ENCODE peak calls at places on chromosomes 5 and 9, in four cellular contexts. X is NCI-H446 treated with DMSO at 0.1 percent for 48 hours; L is stimulated activated CD4-positive, alpha-beta T cell treated with anti-CD3 and anti-CD28 coated beads, Interleukin-4, amount 100 ng/mL, for 48 hours; S is CD8-positive, alpha-beta memory T cell. C is an unnamed sample.

GRCh38 chr5:57824047-57824446 is 341.4 kb upstream of the ACTBL2 start:
- DNase-seq in L (no peak), S (no peak), X (no peak), C (no peak)

GRCh38 chr5:92836861-92837755 is 743.9 kb downstream of the NR2F1-AS1 start:
- DNase-seq in S (no peak), L (no peak), X (no peak), C (no peak)

GRCh38 chr9:38094165-38094564 is 25.1 kb upstream of the SHB start:
- DNase-seq in X (no peak), L (no peak), S (no peak), C (no peak)

GRCh38 chr5:83034552-83035181 is 42.5 kb downstream of the TMEM167A start:
- DNase-seq in L (no peak), X (no peak), S (no peak), C (no peak)

GRCh38 chr5:58149345-58149744 is 310.5 kb downstream of the PLK2 start:
- DNase-seq in X (no peak), L (no peak), S (no peak), C (no peak)

GRCh38 chr5:128216860-128217531 is 133.4 kb downstream of the SLC12A2 start:
- DNase-seq in X (peak; percentile 12), S (no peak), L (no peak), C (no peak)

GRCh38 chr5:74895906-74896305 is 29.7 kb upstream of the FAM169A start:
- DNase-seq in X (peak; percentile 98), L (no peak), S (no peak), C (peak; percentile 85)

GRCh38 chr5:173236531-173237501 is 1.8 kb upstream of the NKX2-5 start:
- DNase-seq in X (no peak), S (no peak), L (no peak), C (no peak)

GRCh38 chr5:1807479-1808185 is 6.4 kb downstream of the NDUFS6 start:
- DNase-seq in L (no peak), S (no peak), X (no peak), C (no peak)

GRCh38 chr5:126754609-126755008 is 22.3 kb upstream of the LMNB1 start:
- DNase-seq in L (no peak), S (no peak), X (no peak), C (no peak)

GRCh38 chr5:114449836-114450515 is 88.1 kb downstream of the KCNN2 start:
- DNase-seq in L (peak; percentile 19), S (no peak), X (peak; percentile 81), C (peak; percentile 18)

GRCh38 chr9:137310190-137311052 is 8.3 kb upstream of the NRARP start:
- DNase-seq in L (no peak), S (no peak), X (no peak), C (no peak)

GRCh38 chr5:149541893-149542292 is 9.3 kb downstream of the CSNK1A1 start:
- DNase-seq in S (no peak), L (no peak), X (no peak), C (no peak)

GRCh38 chr5:145863005-145863404 is 9.8 kb downstream of the GRXCR2 start:
- DNase-seq in L (no peak), S (no peak), X (no peak), C (no peak)

GRCh38 chr5:95808686-95809413 is 13.7 kb downstream of the GLRX start:
- DNase-seq in X (no peak), L (peak; percentile 53), S (peak; percentile 76), C (no peak)

GRCh38 chr9:99211746-99212145 is 10.0 kb downstream of the ALG2 start:
- DNase-seq in S (no peak), X (no peak), L (no peak), C (no peak)

GRCh38 chr5:65101706-65102105 is 333.0 kb downstream of the CWC27 start:
- DNase-seq in S (no peak), X (no peak), L (no peak), C (no peak)

GRCh38 chr9:123586140-123586735 is 230.2 kb downstream of the CRB2 start:
- DNase-seq in S (no peak), L (no peak), X (no peak), C (no peak)

GRCh38 chr9:16139781-16140180 is 586.9 kb downstream of the CCDC171 start:
- DNase-seq in S (no peak), X (no peak), L (no peak), C (no peak)

GRCh38 chr5:41109186-41109585 is 38.0 kb upstream of the MROH2B start:
- DNase-seq in X (no peak), S (no peak), L (no peak), C (no peak)

GRCh38 chr9:28059192-28059591 is 485.9 kb upstream of the C9orf72 start:
- DNase-seq in S (no peak), L (no peak), X (no peak), C (no peak)

GRCh38 chr5:133456933-133457402 is 155.4 kb downstream of the FSTL4 start:
- DNase-seq in X (no peak), L (no peak), S (no peak), C (no peak)

GRCh38 chr9:19441730-19442129 is 32.9 kb downstream of the ACER2 start:
- DNase-seq in S (no peak), X (no peak), L (no peak), C (no peak)

GRCh38 chr5:173477320-173478055 is 139.0 kb downstream of the BOD1 start:
- DNase-seq in X (no peak), S (no peak), L (no peak), C (no peak)

GRCh38 chr5:73901045-73901444 is 275.0 kb downstream of the ARHGEF28 start:
- DNase-seq in X (no peak), S (no peak), L (no peak), C (no peak)

GRCh38 chr9:69003051-69003450 is 10.9 kb downstream of the PRKACG start:
- DNase-seq in L (no peak), S (no peak), X (no peak), C (no peak)

GRCh38 chr5:75108515-75108914 is 56.2 kb upstream of the GCNT4 start:
- DNase-seq in X (no peak), L (no peak), S (no peak), C (no peak)

GRCh38 chr9:123997665-123998277 is 13.8 kb upstream of the LHX2 start:
- DNase-seq in X (no peak), L (no peak), S (no peak), C (no peak)

GRCh38 chr5:66745297-66745696 is 149.1 kb downstream of the MAST4 start:
- DNase-seq in S (no peak), L (no peak), X (no peak), C (no peak)

GRCh38 chr9:84711936-84712335 is 42.4 kb downstream of the NTRK2 start:
- DNase-seq in X (no peak), S (no peak), L (no peak), C (no peak)

GRCh38 chr5:52727568-52727967 is 60.1 kb upstream of the ITGA1 start:
- DNase-seq in L (no peak), X (no peak), S (no peak), C (no peak)

GRCh38 chr9:20312732-20313131 is 309.6 kb downstream of the MLLT3 start:
- DNase-seq in S (no peak), X (no peak), L (no peak), C (no peak)

C was measured in NCI-H1694 treated with DMSO at 0.1 percent for 48 hours.